ENCODE peak calls at places on chromosomes 6 and 20, in ten cellular contexts. L is effector memory CD8-positive, alpha-beta T cell; F is right lobe of liver; X is stimulated activated CD4-positive, alpha-beta T cell treated with anti-CD3 and anti-CD28 coated beads, Interleukin-2, amount 100 ng/mL, for 48 hours; I is naive B cell; J is tibial artery; T is fibroblast of lung; R is anterior cingulate cortex; C is right atrium auricular region; P is AG10803. A is an unnamed sample.

GRCh38 chr6:3301506-3301905 is 42.8 kb downstream of the PSMG4 start:
- DNase-seq in L (no peak), F (no peak), X (no peak), I (no peak), J (no peak), T (no peak), R (no peak), C (no peak), P (no peak), A (no peak)

GRCh38 chr6:34236423-34237315 is at the start of gene HMGA1:
- DNase-seq in L (peak; percentile 86), F (peak; percentile 91), X (peak; percentile 87), I (peak; percentile 90), J (peak; percentile 91), T (peak; percentile 83), R (peak; percentile 80), C (peak; percentile 89), P (peak; percentile 78), A (peak; percentile 84)

GRCh38 chr6:33620584-33621395 is at the start of gene ITPR3:
- DNase-seq in L (peak; percentile 74), F (peak; percentile 44), X (peak; percentile 62), I (peak; percentile 80), J (peak; percentile 72), T (peak; percentile 41), R (no peak), C (no peak), P (peak; percentile 78), A (peak; percentile 72)

GRCh38 chr6:127290391-127290963 is 23.8 kb downstream of the RNF146 start:
- DNase-seq in L (no peak), F (no peak), X (no peak), I (no peak), J (no peak), T (no peak), R (no peak), C (no peak), P (no peak), A (no peak)

GRCh38 chr6:947235-947934 is 254.4 kb upstream of the EXOC2 start:
- DNase-seq in L (no peak), F (no peak), X (no peak), I (no peak), J (no peak), T (no peak), R (no peak), C (no peak), P (no peak), A (no peak)

GRCh38 chr6:6975395-6976111 is 132.2 kb upstream of the RREB1 start:
- DNase-seq in L (no peak), F (no peak), X (no peak), I (no peak), J (no peak), T (no peak), R (no peak), C (no peak), P (no peak), A (no peak)

GRCh38 chr6:28336284-28337024 is 506 bp upstream of the ZSCAN31 start:
- DNase-seq in L (peak; percentile 31), F (no peak), X (no peak), I (peak; percentile 43), J (no peak), T (peak; percentile 72), R (no peak), C (no peak), P (peak; percentile 17), A (peak; percentile 53)

GRCh38 chr6:32940656-32941411 is at the start of gene HLA-DMB:
- DNase-seq in L (peak; percentile 43), F (no peak), X (no peak), I (peak; percentile 85), J (no peak), T (peak; percentile 64), R (peak; percentile 54), C (no peak), P (peak; percentile 72), A (peak; percentile 71)

GRCh38 chr6:43076928-43077809 is 1.1 kb downstream of the PTK7 start:
- DNase-seq in L (no peak), F (no peak), X (no peak), I (no peak), J (no peak), T (peak; percentile 67), R (no peak), C (no peak), P (peak; percentile 53), A (no peak)

GRCh38 chr20:37864275-37864674 is 38.7 kb upstream of the VSTM2L start:
- DNase-seq in L (no peak), F (no peak), X (no peak), I (no peak), J (no peak), T (no peak), R (no peak), C (no peak), P (no peak), A (no peak)

GRCh38 chr20:37007898-37008649 is 56.6 kb upstream of the SAMHD1 start:
- DNase-seq in L (peak; percentile 21), F (no peak), X (no peak), I (peak; percentile 24), J (no peak), T (peak; percentile 36), R (no peak), C (no peak), P (peak; percentile 24), A (peak; percentile 65)

GRCh38 chr6:101146389-101146788 is 247.1 kb upstream of the GRIK2 start:
- DNase-seq in L (no peak), F (no peak), X (no peak), I (no peak), J (no peak), T (peak; percentile 67), R (no peak), C (no peak), P (no peak), A (no peak)

GRCh38 chr6:121817141-121817540 is 381.7 kb downstream of the GJA1 start:
- DNase-seq in L (no peak), F (no peak), X (no peak), I (no peak), J (no peak), T (peak; percentile 59), R (no peak), C (no peak), P (peak; percentile 48), A (no peak)

GRCh38 chr6:148365037-148365436 is 22.4 kb downstream of the SASH1 start:
- DNase-seq in L (no peak), F (no peak), X (no peak), I (no peak), J (no peak), T (no peak), R (no peak), C (no peak), P (no peak), A (no peak)

GRCh38 chr6:9307786-9308185 is 872.4 kb upstream of the SLC35B3 start:
- DNase-seq in L (no peak), F (no peak), X (no peak), I (no peak), J (no peak), T (no peak), R (no peak), C (no peak), P (no peak), A (no peak)

GRCh38 chr6:16514249-16514648 is 247.0 kb downstream of the ATXN1 start:
- DNase-seq in L (peak; percentile 10), F (no peak), X (no peak), I (no peak), J (no peak), T (peak; percentile 77), R (no peak), C (no peak), P (peak; percentile 59), A (peak; percentile 30)

GRCh38 chr20:46022411-46023147 is 6.4 kb upstream of the SLC12A5 start:
- DNase-seq in L (peak; percentile 69), F (peak; percentile 70), X (peak; percentile 77), I (peak; percentile 71), J (no peak), T (no peak), R (peak; percentile 33), C (no peak), P (peak; percentile 12), A (peak; percentile 56)

GRCh38 chr20:6298049-6298448 is 175.2 kb upstream of the FERMT1 start:
- DNase-seq in L (no peak), F (no peak), X (no peak), I (no peak), J (no peak), T (no peak), R (no peak), C (no peak), P (no peak), A (no peak)

GRCh38 chr20:772806-773205 is 4.5 kb upstream of the SLC52A3 start:
- DNase-seq in L (no peak), F (no peak), X (no peak), I (no peak), J (no peak), T (no peak), R (no peak), C (no peak), P (no peak), A (no peak)

GRCh38 chr6:36368921-36369880 is 18.3 kb downstream of the ETV7 start:
- DNase-seq in L (no peak), F (no peak), X (no peak), I (no peak), J (peak; percentile 23), T (peak; percentile 94), R (no peak), C (no peak), P (peak; percentile 99), A (no peak)

GRCh38 chr20:46636514-46636913 is 14.7 kb downstream of the SLC13A3 start:
- DNase-seq in L (no peak), F (no peak), X (no peak), I (no peak), J (no peak), T (no peak), R (no peak), C (no peak), P (no peak), A (no peak)

GRCh38 chr20:49521356-49521755 is 38.9 kb upstream of the KCNB1 start:
- DNase-seq in L (no peak), F (no peak), X (no peak), I (no peak), J (peak; percentile 71), T (no peak), R (no peak), C (no peak), P (no peak), A (no peak)

A was measured in immature natural killer cell.